ENCODE peak calls at places on chromosomes 5 and 9, in ten cellular contexts. G is fibroblast of the aortic adventitia, J is ovary, H is fibroblast of pulmonary artery, T is colonic mucosa, L is fibroblast of lung, Q is HCT116, Z is heart right ventricle, F is heart left ventricle, E is tibial artery. C is an unnamed sample.

GRCh38 chr9:127857278-127857677 is 2.8 kb upstream of the ENG start:
- DNase-seq in G (no peak), J (no peak), H (no peak), T (no peak), L (no peak), Q (no peak), Z (no peak), F (no peak), E (no peak), C (no peak)

GRCh38 chr5:127076730-127077129 is 3.4 kb upstream of the C5orf63 start:
- DNase-seq in G (peak; percentile 51), J (no peak), H (peak; percentile 54), T (peak; percentile 30), L (peak; percentile 16), Q (no peak), Z (no peak), F (peak; percentile 19), E (no peak), C (peak; percentile 8)

GRCh38 chr5:104635216-104635615 is 1072.6 kb upstream of the NUDT12 start:
- DNase-seq in G (peak; percentile 8), J (no peak), H (peak; percentile 14), T (no peak), L (peak; percentile 81), Q (no peak), Z (no peak), F (no peak), E (no peak), C (no peak)

GRCh38 chr5:139458580-139459407 is 3.7 kb downstream of the ECSCR start:
- DNase-seq in G (peak; percentile 75), J (no peak), H (peak; percentile 67), T (no peak), L (peak; percentile 51), Q (no peak), Z (no peak), F (no peak), E (no peak), C (peak; percentile 82)

GRCh38 chr9:136057236-136058151 is 37.6 kb downstream of the NACC2 start:
- DNase-seq in G (no peak), J (no peak), H (no peak), T (no peak), L (no peak), Q (no peak), Z (no peak), F (no peak), E (peak; percentile 15), C (no peak)

GRCh38 chr5:142678615-142679014 is 7.3 kb downstream of the FGF1 start:
- DNase-seq in G (no peak), J (no peak), H (no peak), T (no peak), L (no peak), Q (no peak), Z (no peak), F (no peak), E (no peak), C (no peak)

GRCh38 chr9:71524996-71525580 is 243.2 kb downstream of the CEMIP2 start:
- DNase-seq in G (no peak), J (no peak), H (no peak), T (no peak), L (no peak), Q (no peak), Z (no peak), F (no peak), E (no peak), C (no peak)

GRCh38 chr5:129244478-129244877 is 149.9 kb downstream of the ISOC1 start:
- DNase-seq in G (peak; percentile 88), J (no peak), H (peak; percentile 79), T (no peak), L (peak; percentile 21), Q (no peak), Z (no peak), F (no peak), E (no peak), C (no peak)

GRCh38 chr9:115764649-115765048 is 388.9 kb upstream of the PAPPA start:
- DNase-seq in G (peak; percentile 85), J (no peak), H (peak; percentile 18), T (no peak), L (no peak), Q (no peak), Z (no peak), F (no peak), E (no peak), C (no peak)

GRCh38 chr5:76386360-76386759 is 16.7 kb upstream of the IQGAP2 start:
- DNase-seq in G (no peak), J (peak; percentile 21), H (no peak), T (peak; percentile 94), L (no peak), Q (no peak), Z (no peak), F (no peak), E (no peak), C (no peak)

GRCh38 chr5:6703791-6704190 is 9.4 kb upstream of the TENT4A start:
- DNase-seq in G (no peak), J (no peak), H (no peak), T (no peak), L (peak; percentile 28), Q (no peak), Z (no peak), F (no peak), E (no peak), C (peak; percentile 70)

GRCh38 chr5:15431923-15432322 is 68.1 kb upstream of the FBXL7 start:
- DNase-seq in G (no peak), J (no peak), H (no peak), T (no peak), L (no peak), Q (no peak), Z (no peak), F (no peak), E (no peak), C (no peak)

GRCh38 chr5:150175536-150175935 is 9.0 kb downstream of the CDX1 start:
- DNase-seq in G (no peak), J (no peak), H (peak; percentile 62), T (no peak), L (no peak), Q (peak; percentile 19), Z (no peak), F (no peak), E (no peak), C (no peak)

GRCh38 chr5:39503148-39503547 is 78.4 kb upstream of the DAB2 start:
- DNase-seq in G (peak; percentile 87), J (no peak), H (peak; percentile 86), T (peak; percentile 45), L (peak; percentile 93), Q (no peak), Z (no peak), F (no peak), E (peak; percentile 66), C (peak; percentile 87)

GRCh38 chr9:100637787-100638186 is 59.9 kb downstream of the CAVIN4 start:
- DNase-seq in G (no peak), J (no peak), H (no peak), T (no peak), L (no peak), Q (no peak), Z (no peak), F (no peak), E (no peak), C (no peak)
- TF ChIP-seq CTCF in G (no peak), J (no peak), H (no peak), T (no peak), L (no peak), Q (no peak), Z (no peak), F (no peak), E (no peak), C (no peak)

DNA sequence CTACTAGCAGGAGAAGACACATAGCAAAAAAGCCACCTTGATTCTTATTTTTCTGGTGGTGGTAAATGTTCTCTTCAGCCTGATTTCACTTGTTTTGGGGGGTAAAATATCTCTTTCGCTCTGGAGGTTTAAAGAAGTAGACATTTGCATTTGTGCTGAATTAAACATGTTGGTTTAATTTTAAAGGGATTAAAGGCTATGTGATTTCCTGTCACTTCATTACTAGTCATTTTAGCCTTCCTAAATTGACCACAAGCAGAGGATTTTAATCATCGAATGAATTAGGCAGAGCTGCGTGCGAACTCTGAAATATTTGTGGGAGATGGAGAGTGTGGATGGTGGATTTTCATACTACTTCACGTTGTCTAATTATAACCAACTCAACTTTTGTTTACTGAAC is 4.8 kb downstream of the RASGRF2 start:
- DNase-seq in G (no peak), J (no peak), H (no peak), T (no peak), L (no peak), Q (no peak), Z (no peak), F (no peak), E (no peak), C (no peak)
- H3K4me3 ChIP-seq in G (no peak overlapping the region), J (no peak overlapping the region), H (no peak overlapping the region), T (no peak overlapping the region), L (peak overlapping the region; percentile 29), Q (no peak overlapping the region), Z (peak overlapping the region; percentile 15), F (no peak overlapping the region), E (no peak overlapping the region), C (no peak overlapping the region)

GRCh38 chr5:177494356-177495195 is 2.8 kb downstream of the PDLIM7 start:
- DNase-seq in G (peak; percentile 92), J (peak; percentile 81), H (peak; percentile 90), T (peak; percentile 61), L (peak; percentile 91), Q (peak; percentile 49), Z (peak; percentile 65), F (peak; percentile 78), E (peak; percentile 78), C (peak; percentile 78)
- TF ChIP-seq CTCF in G (peak; percentile 56), J (no peak), H (peak; percentile 30), T (peak; percentile 12), L (peak; percentile 49), Q (peak; percentile 45), Z (peak; percentile 22), F (no peak), E (peak; percentile 15), C (peak; percentile 55)

GRCh38 chr9:97930972-97931371 is 7.0 kb downstream of the HEMGN start:
- DNase-seq in G (no peak), J (no peak), H (no peak), T (no peak), L (no peak), Q (no peak), Z (no peak), F (no peak), E (no peak), C (no peak)

GRCh38 chr9:97928968-97929604 is 6.8 kb upstream of the TRMO start:
- DNase-seq in G (no peak), J (no peak), H (no peak), T (no peak), L (no peak), Q (no peak), Z (no peak), F (no peak), E (no peak), C (no peak)

GRCh38 chr9:97934321-97935115 is 3.5 kb downstream of the HEMGN start:
- DNase-seq in G (no peak), J (no peak), H (no peak), T (no peak), L (no peak), Q (no peak), Z (no peak), F (no peak), E (no peak), C (no peak)

GRCh38 chr9:97935291-97935690 is 2.7 kb downstream of the HEMGN start:
- DNase-seq in G (no peak), J (no peak), H (no peak), T (no peak), L (no peak), Q (no peak), Z (no peak), F (no peak), E (no peak), C (no peak)

DNA sequence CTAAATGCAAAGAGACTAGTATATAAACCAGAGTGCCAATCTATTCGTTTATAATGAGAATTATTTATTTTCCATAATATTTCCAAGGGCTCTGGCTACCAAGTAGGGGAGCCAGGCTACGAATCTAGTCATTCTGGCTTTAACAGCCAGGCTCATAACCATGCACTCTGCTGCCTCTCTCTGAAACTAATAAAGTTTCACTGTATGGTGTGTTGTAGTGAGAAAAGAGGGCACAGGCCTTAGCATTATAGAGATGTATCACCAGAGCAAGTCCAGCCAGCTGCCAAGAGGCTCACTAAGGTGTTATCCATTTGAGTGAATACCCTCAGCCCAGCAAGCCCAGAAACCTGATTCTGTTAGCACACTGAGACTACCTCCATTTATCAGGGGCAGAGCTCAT is 4.4 kb downstream of the HEMGN start:
- DNase-seq in G (no peak), J (no peak), H (no peak), T (no peak), L (no peak), Q (no peak), Z (no peak), F (no peak), E (no peak), C (no peak)
- H3K4me3 ChIP-seq in G (no peak overlapping the region), J (no peak overlapping the region), H (no peak overlapping the region), T (no peak overlapping the region), L (no peak overlapping the region), Q (no peak overlapping the region), Z (no peak overlapping the region), F (no peak overlapping the region), E (no peak overlapping the region), C (no peak overlapping the region)

C was measured in AG10803.